ENCODE peak calls at places on chromosome 4, in five cellular contexts. O, R, Q, S and A are unnamed samples.

GRCh38 chr4:173879286-173879908 is 349.4 kb upstream of the HAND2 start:
- DNase-seq in O (no peak), R (no peak), Q (no peak), S (no peak), A (no peak)

GRCh38 chr4:77501240-77501639 is 104.4 kb upstream of the CXCL13 start:
- DNase-seq in O (no peak), R (no peak), Q (peak; percentile 22), S (no peak), A (no peak)

GRCh38 chr4:41644288-41644914 is 104.1 kb downstream of the PHOX2B start:
- DNase-seq in O (peak; percentile 78), R (peak; percentile 68), Q (peak; percentile 61), S (no peak), A (peak; percentile 65)

GRCh38 chr4:107035711-107036601 is at the start of gene DKK2:
- DNase-seq in O (no peak), R (peak; percentile 8), Q (peak; percentile 33), S (no peak), A (peak; percentile 28)

GRCh38 chr4:107519057-107519456 is 201.0 kb downstream of the PAPSS1 start:
- DNase-seq in O (no peak), R (peak; percentile 8), Q (peak; percentile 52), S (no peak), A (no peak)

GRCh38 chr4:152539556-152540292 is 3.8 kb upstream of the FBXW7 start:
- DNase-seq in O (no peak), R (no peak), Q (no peak), S (no peak), A (no peak)

GRCh38 chr4:169313732-169314131 is 43.0 kb upstream of the SH3RF1 start:
- DNase-seq in O (no peak), R (no peak), Q (no peak), S (no peak), A (no peak)

GRCh38 chr4:125313497-125313896 is 1.3 kb upstream of the FAT4 start:
- DNase-seq in O (peak; percentile 70), R (peak; percentile 45), Q (peak; percentile 94), S (no peak), A (peak; percentile 36)

GRCh38 chr4:37909690-37910486 is 19.0 kb downstream of the TBC1D1 start:
- DNase-seq in O (no peak), R (no peak), Q (no peak), S (no peak), A (no peak)

GRCh38 chr4:103359900-103360299 is 161.8 kb upstream of the CENPE start:
- DNase-seq in O (no peak), R (no peak), Q (no peak), S (no peak), A (no peak)

GRCh38 chr4:103370336-103370735 is 172.2 kb upstream of the CENPE start:
- DNase-seq in O (peak; percentile 50), R (no peak), Q (peak; percentile 14), S (no peak), A (no peak)

GRCh38 chr4:103364066-103364465 is 165.9 kb upstream of the CENPE start:
- DNase-seq in O (no peak), R (no peak), Q (no peak), S (no peak), A (no peak)

GRCh38 chr4:103361926-103362325 is 163.8 kb upstream of the CENPE start:
- DNase-seq in O (no peak), R (no peak), Q (no peak), S (no peak), A (no peak)

GRCh38 chr4:103365285-103365684 is 167.1 kb upstream of the CENPE start:
- DNase-seq in O (peak; percentile 18), R (no peak), Q (no peak), S (no peak), A (no peak)
- H3K27ac ChIP-seq in O (no peak overlapping the region), R (no peak overlapping the region), Q (no peak overlapping the region), S (no peak overlapping the region), A (no peak overlapping the region)

GRCh38 chr4:552059-552458 is 24.0 kb downstream of the TMEM271 start:
- DNase-seq in O (no peak), R (no peak), Q (no peak), S (no peak), A (no peak)
- H3K9me3 ChIP-seq in O (peaks cover 19% of the 10 kb centered on the region), R (no peaks in the 10 kb centered on the region), Q (no peaks in the 10 kb centered on the region), S (no peaks in the 10 kb centered on the region), A (peaks cover 9% of the 10 kb centered on the region)

GRCh38 chr4:39637572-39638357 is 900 bp downstream of the SMIM14 start:
- DNase-seq in O (peak; percentile 78), R (peak; percentile 64), Q (peak; percentile 75), S (no peak), A (peak; percentile 63)
- H3K4me1 ChIP-seq in O (peaks cover 2% of the 10 kb centered on the region), R (peaks cover 12% of the 10 kb centered on the region), Q (peaks cover 10% of the 10 kb centered on the region), S (peaks cover 31% of the 10 kb centered on the region), A (peaks cover 3% of the 10 kb centered on the region)

DNA sequence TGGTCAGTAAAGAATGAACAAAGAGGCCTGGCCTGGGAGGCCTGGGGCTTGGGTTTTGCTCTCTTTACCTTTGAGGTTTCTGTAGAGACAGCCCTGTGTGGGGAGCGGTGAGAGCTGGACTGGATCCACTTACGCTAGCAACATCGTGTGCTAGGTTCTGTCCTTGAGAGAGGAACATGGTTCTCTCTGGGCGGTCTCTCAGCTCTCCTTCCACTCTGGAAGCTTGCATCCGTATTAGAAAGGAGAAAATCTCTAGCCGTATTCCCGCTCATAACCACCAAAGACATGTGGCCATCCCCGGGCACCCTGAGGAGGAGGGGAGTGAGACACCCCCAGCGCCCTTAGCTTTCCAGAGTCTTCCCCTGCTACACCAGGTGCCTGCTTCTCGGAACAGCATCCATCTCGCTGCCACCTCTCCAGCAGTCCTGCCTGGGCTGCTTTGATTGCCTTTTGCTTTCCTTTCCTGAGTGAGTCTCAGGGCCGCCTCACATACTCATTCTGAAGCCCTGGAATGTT is 1.3 kb downstream of the TADA2B start:
- DNase-seq in O (no peak), R (no peak), Q (peak; percentile 13), S (no peak), A (no peak)
- H3K27ac ChIP-seq in O (no peak overlapping the region), R (peak overlapping the region; percentile 91), Q (no peak overlapping the region), S (no peak overlapping the region), A (peak overlapping the region; percentile 92)

GRCh38 chr4:100164808-100165760 is 25.2 kb downstream of the DDIT4L start:
- DNase-seq in O (no peak), R (no peak), Q (no peak), S (no peak), A (no peak)
- H3K9me3 ChIP-seq in O (no peaks in the 10 kb centered on the region), R (no peaks in the 10 kb centered on the region), Q (no peaks in the 10 kb centered on the region), S (peaks cover 8% of the 10 kb centered on the region), A (peaks cover 8% of the 10 kb centered on the region)

GRCh38 chr4:724131-724530 is 18.5 kb downstream of the PCGF3 start:
- DNase-seq in O (no peak), R (no peak), Q (no peak), S (no peak), A (no peak)

GRCh38 chr4:725368-726234 is 20.0 kb downstream of the PCGF3 start:
- DNase-seq in O (no peak), R (no peak), Q (no peak), S (no peak), A (no peak)

GRCh38 chr4:726235-726787 is 20.7 kb downstream of the PCGF3 start:
- DNase-seq in O (peak; percentile 64), R (no peak), Q (peak; percentile 74), S (no peak), A (no peak)

GRCh38 chr4:727576-727975 is 21.9 kb downstream of the PCGF3 start:
- DNase-seq in O (no peak), R (no peak), Q (peak; percentile 16), S (no peak), A (no peak)

DNA sequence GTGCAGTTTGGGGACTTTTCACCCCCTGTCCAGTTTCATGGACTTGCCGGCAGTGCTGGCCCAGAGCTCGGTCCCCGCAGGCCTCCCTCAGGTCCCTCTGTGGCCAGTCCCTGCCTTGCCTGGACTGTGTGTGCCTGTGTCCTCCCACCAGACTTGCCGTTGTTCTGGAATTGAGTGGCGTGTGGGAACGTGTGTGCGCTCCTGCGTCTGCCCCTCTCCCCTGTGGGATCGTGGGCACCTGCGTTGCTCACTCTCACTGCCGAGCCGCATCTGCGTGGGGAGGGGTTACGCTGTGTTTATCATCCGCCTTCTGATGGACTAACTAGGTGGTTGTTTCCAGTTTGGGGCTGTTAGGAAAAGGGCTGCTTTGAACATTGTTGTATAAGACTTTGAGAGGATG is 21.2 kb downstream of the PCGF3 start:
- DNase-seq in O (no peak), R (no peak), Q (no peak), S (no peak), A (no peak)
- H3K4me1 ChIP-seq in O (no peaks in the 10 kb centered on the region), R (no peaks in the 10 kb centered on the region), Q (no peaks in the 10 kb centered on the region), S (no peaks in the 10 kb centered on the region), A (no peaks in the 10 kb centered on the region)